ENCODE peak calls at places on chromosomes 2 and 18, in ten cellular contexts. J is heart left ventricle; W is CD8-positive, alpha-beta T cell; T is tibial nerve; G is pancreas; Q is adrenal gland; N is K562; O is tibial artery; E is astrocyte; S is PC-9. F is an unnamed sample.

GRCh38 chr2:42067521-42067920 is 19.7 kb downstream of the PKDCC start:
- DNase-seq in Q (no peak), J (no peak), E (no peak), W (no peak), O (no peak), T (no peak), G (no peak), N (no peak), S (no peak), F (no peak)

GRCh38 chr2:42722328-42723190 is 41.4 kb downstream of the OXER1 start:
- DNase-seq in E (peak), J (peak), Q (peak), W (no peak), G (peak), T (peak), O (peak), N (peak), S (peak), F (no peak)

GRCh38 chr2:27776097-27776496 is 4.6 kb downstream of the MRPL33 start:
- DNase-seq in O (no peak), T (peak), N (no peak), E (peak), W (no peak), J (no peak), Q (peak), G (no peak), S (no peak), F (no peak)

GRCh38 chr2:61582191-61582590 is 44.0 kb upstream of the XPO1 start:
- DNase-seq in W (no peak), E (no peak), Q (no peak), N (no peak), T (no peak), O (no peak), J (no peak), S (no peak), G (no peak), F (no peak)

GRCh38 chr2:18701981-18702380 is 112.6 kb upstream of the NT5C1B start:
- DNase-seq in G (no peak), O (no peak), J (no peak), Q (no peak), S (no peak), T (no peak), E (peak), W (no peak), N (no peak), F (no peak)

GRCh38 chr2:96816836-96817702 is 1.0 kb downstream of the CNNM3 start:
- DNase-seq in G (peak), N (peak), Q (no peak), W (no peak), E (peak), S (no peak), O (no peak), T (no peak), J (no peak), F (no peak)

GRCh38 chr2:67412424-67412823 is 15.3 kb downstream of the ETAA1 start:
- DNase-seq in T (no peak), E (no peak), O (no peak), S (no peak), Q (no peak), G (no peak), J (no peak), N (no peak), W (no peak), F (no peak)

GRCh38 chr2:164664070-164664469 is 42.8 kb upstream of the GRB14 start:
- DNase-seq in T (no peak), J (no peak), O (no peak), E (no peak), Q (no peak), S (no peak), W (no peak), G (no peak), N (no peak), F (no peak)

GRCh38 chr2:47070920-47071824 is 83.9 kb downstream of the STPG4 start:
- DNase-seq in W (peak), Q (peak), S (peak), E (peak), O (peak), G (no peak), J (peak), T (peak), N (no peak), F (no peak)

GRCh38 chr2:119407430-119408220 is 24.0 kb upstream of the TMEM37 start:
- DNase-seq in G (no peak), J (peak), O (no peak), E (peak), T (peak), Q (peak), N (peak), W (no peak), S (peak), F (no peak)

GRCh38 chr2:234444888-234445287 is 52.0 kb downstream of the ARL4C start:
- DNase-seq in S (peak), G (no peak), O (no peak), N (no peak), J (peak), Q (no peak), E (peak), T (no peak), W (no peak), F (no peak)

GRCh38 chr2:235765181-235765820 is 271.5 kb downstream of the AGAP1 start:
- DNase-seq in O (peak), W (no peak), Q (no peak), J (no peak), N (peak), T (no peak), G (no peak), S (no peak), E (peak), F (peak)

GRCh38 chr2:104412384-104412783 is 441.5 kb upstream of the POU3F3 start:
- DNase-seq in W (no peak), T (peak), E (no peak), G (no peak), N (peak), Q (peak), S (no peak), O (no peak), J (no peak), F (peak)

GRCh38 chr2:56344771-56345170 is 161.0 kb downstream of the CCDC85A start:
- DNase-seq in W (no peak), G (no peak), O (no peak), N (no peak), S (no peak), J (no peak), E (no peak), Q (no peak), T (no peak), F (no peak)

GRCh38 chr2:234911271-234911670 is 40.5 kb upstream of the SH3BP4 start:
- DNase-seq in Q (peak), N (no peak), E (peak), W (no peak), T (no peak), O (no peak), J (no peak), G (no peak), S (peak), F (no peak)

GRCh38 chr18:69152436-69152835 is 248.3 kb upstream of the DOK6 start:
- DNase-seq in N (no peak), T (no peak), O (no peak), J (no peak), S (no peak), W (no peak), Q (no peak), G (no peak), E (no peak), F (no peak)

GRCh38 chr2:111633643-111634042 is 250.3 kb downstream of the ANAPC1 start:
- DNase-seq in E (no peak), N (no peak), G (no peak), S (no peak), T (no peak), J (no peak), W (no peak), Q (no peak), O (no peak), F (no peak)

GRCh38 chr2:43224571-43225092 is 1.8 kb downstream of the ZFP36L2 start:
- DNase-seq in T (no peak), O (no peak), J (no peak), E (peak), W (no peak), N (peak), S (no peak), G (peak), Q (no peak), F (no peak)

GRCh38 chr2:1755436-1756191 is 11.3 kb upstream of the PXDN start:
- DNase-seq in N (no peak), Q (peak), J (no peak), G (no peak), W (no peak), T (no peak), O (peak), E (peak), S (no peak), F (no peak)

GRCh38 chr18:74013955-74014354 is 133.7 kb downstream of the FBXO15 start:
- DNase-seq in G (no peak), T (peak), O (no peak), Q (peak), E (peak), J (no peak), N (no peak), S (peak), W (no peak), F (no peak)

GRCh38 chr2:143163499-143163898 is 34.3 kb downstream of the ARHGAP15 start:
- DNase-seq in W (no peak), Q (no peak), O (no peak), E (no peak), G (no peak), S (no peak), J (no peak), T (no peak), N (no peak), F (no peak)

GRCh38 chr2:33788044-33788443 is 188.9 kb upstream of the FAM98A start:
- DNase-seq in T (no peak), G (no peak), E (peak), N (no peak), J (no peak), Q (no peak), O (no peak), W (no peak), S (no peak), F (no peak)

GRCh38 chr2:56613917-56614316 is 430.1 kb downstream of the CCDC85A start:
- DNase-seq in E (peak), Q (no peak), G (no peak), W (no peak), T (no peak), J (no peak), O (no peak), N (no peak), S (no peak), F (no peak)

DNA sequence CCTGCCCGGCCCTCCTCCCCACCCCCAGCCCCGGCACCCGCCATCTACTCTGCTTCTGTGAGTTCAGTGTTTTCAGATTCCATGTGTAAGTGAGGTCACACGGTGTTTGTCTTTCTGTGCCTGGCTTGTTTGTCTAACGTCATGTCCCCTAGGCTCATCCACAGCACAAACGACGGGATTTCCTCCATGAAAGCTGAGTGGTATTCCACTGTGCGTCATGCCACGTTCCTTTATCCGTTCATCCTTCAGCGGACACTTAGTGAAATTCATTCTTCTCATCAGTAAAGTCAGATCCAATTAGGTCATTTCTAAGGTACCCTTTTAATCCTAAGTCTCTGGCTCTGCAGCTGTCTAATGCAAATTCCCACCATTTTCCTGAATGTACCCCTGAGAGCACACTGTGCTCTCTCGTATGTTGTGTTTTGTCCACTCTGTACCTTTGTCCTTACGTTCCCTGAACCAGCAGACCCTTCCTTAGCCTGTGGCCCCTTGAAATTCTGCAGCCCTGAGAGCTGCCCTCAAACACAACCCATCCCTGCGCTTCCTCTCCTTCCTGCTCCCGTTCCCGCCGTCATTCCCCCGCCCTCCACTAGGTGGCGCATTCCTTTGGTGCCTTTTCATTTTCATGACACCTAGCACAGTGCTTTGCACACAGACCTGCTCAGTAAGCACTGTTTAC is 44.1 kb downstream of the TRAPPC12 start:
- DNase-seq in S (no peak), J (peak), T (peak), E (peak), W (peak), G (peak), N (peak), O (peak), Q (peak), F (peak)
- TF ChIP-seq CTCF in S (peak), J (peak), T (peak), E (peak), W (peak), G (peak), N (peak), O (peak), Q (peak), F (peak)

DNA sequence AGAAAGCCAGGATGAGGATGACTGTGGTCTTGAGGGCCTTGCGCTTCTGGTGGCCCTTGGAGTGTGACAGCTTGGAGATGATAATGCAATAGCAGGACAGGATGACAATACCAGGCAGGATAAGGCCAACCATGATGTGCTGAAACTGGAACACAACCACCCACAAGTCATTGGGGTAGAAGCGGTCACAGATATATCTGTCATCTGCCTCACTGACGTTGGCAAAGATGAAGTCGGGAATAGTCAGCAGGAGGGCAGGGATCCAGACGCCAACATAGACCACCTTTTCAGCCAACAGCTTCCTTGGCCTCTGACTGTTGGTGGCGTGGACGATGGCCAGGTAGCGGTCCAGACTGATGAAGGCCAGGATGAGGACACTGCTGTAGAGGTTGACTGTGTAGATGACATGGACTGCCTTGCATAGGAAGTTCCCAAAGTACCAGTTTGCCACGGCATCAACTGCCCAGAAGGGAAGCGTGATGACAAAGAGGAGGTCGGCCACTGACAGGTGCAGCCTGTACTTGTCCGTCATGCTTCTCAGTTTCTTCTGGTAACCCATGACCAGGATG is 2.7 kb downstream of the CXCR4 start:
- DNase-seq in O (no peak), T (no peak), W (no peak), J (no peak), S (no peak), Q (peak), E (no peak), N (no peak), G (no peak), F (no peak)
- H3K4me3 ChIP-seq in O (no peak), T (peak), W (peak), J (peak), S (no peak), Q (no peak), E (no peak), N (no peak), G (no peak), F (no peak)

DNA sequence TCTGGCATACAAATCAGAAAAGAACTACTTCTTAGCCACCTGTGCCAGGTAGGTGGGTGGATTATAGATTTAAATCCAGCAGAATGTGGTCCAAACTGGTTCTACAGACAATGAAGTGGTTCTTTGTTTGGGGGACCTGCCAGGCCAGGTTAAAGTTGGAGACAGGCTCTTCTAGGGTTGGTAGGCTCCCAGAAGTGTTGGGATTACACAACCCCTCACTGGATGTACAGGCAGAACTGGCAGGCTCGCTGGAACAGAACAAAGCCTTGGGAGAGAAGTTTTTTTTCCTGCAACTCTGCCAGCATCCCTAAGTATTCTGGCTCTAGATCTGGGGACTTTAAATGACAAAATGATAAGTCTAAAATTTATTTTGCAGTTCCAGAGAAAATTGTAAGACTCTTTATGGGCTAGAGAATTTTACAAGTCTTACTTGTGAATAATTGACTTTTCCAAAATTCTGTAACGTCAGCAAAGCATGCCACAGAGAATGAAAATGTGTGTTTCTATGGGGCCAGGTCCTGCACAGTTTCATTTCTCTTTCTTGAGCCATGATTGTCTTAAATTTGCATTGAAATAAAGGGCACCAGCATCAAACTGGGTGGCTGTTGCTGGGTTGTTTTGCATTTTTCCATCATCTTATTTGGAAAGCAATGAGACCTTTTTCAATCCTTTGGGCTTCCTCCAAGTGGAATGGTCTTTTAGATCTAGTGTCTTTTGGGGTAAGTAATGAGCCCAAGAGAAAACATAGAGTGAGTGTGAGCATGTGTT is 32.2 kb upstream of the ATL2 start:
- DNase-seq in O (no peak), E (no peak), Q (peak), J (no peak), T (peak), S (peak), W (no peak), N (no peak), G (peak), F (no peak)
- H3K27ac ChIP-seq in O (peak), E (no peak), Q (peak), J (no peak), T (peak), S (no peak), W (no peak), N (no peak), G (peak), F (peak)

GRCh38 chr2:222270436-222270835 is 28.4 kb downstream of the PAX3 start:
- DNase-seq in W (no peak), E (no peak), S (no peak), G (no peak), Q (no peak), J (no peak), N (no peak), O (no peak), T (no peak), F (no peak)

GRCh38 chr2:222271854-222272253 is 26.9 kb downstream of the PAX3 start:
- DNase-seq in T (no peak), G (no peak), J (no peak), Q (no peak), E (no peak), N (no peak), S (no peak), W (no peak), O (no peak), F (no peak)

GRCh38 chr2:222268311-222268980 is 30.4 kb downstream of the PAX3 start:
- DNase-seq in G (no peak), S (no peak), E (no peak), N (no peak), O (no peak), J (no peak), T (no peak), Q (no peak), W (no peak), F (no peak)

GRCh38 chr2:222269132-222269531 is 29.7 kb downstream of the PAX3 start:
- DNase-seq in Q (no peak), S (no peak), N (no peak), W (no peak), G (no peak), T (no peak), J (no peak), O (no peak), E (no peak), F (no peak)

DNA sequence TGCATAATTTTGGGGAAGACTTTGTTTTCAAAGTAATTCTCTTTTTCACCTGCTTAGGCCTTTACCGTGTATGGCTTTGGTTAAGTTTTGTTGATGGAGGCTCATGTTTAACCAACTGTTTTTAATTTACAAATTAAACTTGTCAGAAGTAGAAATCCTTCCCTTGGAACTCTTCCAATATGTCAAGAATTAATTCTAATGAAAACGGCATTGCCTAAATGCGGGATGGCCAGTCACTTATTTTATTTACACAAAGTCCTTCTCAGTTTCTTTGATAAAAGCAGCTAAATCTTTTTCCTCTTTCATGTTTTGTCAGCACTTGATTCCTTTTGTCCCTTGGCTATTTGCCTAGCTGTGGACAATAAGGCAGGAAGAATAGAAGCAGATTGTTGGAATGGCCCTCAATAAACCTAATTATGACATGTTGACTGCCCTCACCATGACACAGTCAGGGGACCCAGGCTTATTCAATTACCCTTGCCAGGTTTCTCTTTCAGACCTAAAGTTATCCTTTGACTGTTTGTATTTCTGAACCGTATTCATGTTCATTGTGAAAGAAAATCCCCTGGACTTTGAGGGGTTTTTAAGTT is 26.3 kb downstream of the PAX3 start:
- DNase-seq in S (no peak), E (no peak), W (no peak), T (no peak), N (no peak), Q (no peak), J (no peak), O (no peak), G (no peak), F (no peak)
- TF ChIP-seq CTCF in S (no peak), E (no peak), W (no peak), T (no peak), N (no peak), Q (no peak), J (no peak), O (no peak), G (no peak), F (no peak)

DNA sequence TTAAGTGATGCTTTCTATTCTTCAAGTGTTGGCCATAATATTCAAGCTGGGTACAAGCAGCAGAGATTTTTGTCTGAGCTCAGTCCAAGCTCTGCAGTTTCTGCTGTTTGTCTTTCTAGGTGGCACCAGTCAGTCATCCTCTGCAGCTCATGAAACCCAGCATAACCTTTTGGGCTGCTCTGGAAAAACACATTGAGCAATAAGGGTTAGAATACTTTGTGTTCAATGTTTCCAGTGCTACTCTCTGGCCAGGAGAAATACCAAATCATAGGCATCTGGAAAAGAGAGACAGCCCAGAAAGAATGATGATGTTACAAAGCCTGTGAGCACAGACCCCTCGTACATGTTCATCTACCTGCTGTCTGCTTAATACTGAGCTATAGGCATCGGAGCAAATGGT is 19.5 kb upstream of the WIPF1 start:
- DNase-seq in G (no peak), J (no peak), E (no peak), W (no peak), N (no peak), O (peak), Q (no peak), T (no peak), S (no peak), F (no peak)
- H3K4me3 ChIP-seq in G (no peak), J (no peak), E (no peak), W (no peak), N (no peak), O (no peak), Q (no peak), T (no peak), S (no peak), F (no peak)

GRCh38 chr2:136251777-136252477 is 134.0 kb upstream of the CXCR4 start:
- DNase-seq in N (no peak), E (no peak), O (no peak), S (no peak), Q (no peak), J (no peak), T (no peak), W (no peak), G (no peak), F (no peak)
- H3K27ac ChIP-seq in N (no peak), E (no peak), O (no peak), S (no peak), Q (no peak), J (no peak), T (no peak), W (no peak), G (no peak), F (no peak)